ENCODE peak calls at places on chromosome 7, in five cellular contexts. S is fibroblast of mammary gland, M is tibial nerve, O is brain microvascular endothelial cell, Q is left ventricle myocardium inferior. U is an unnamed sample.

GRCh38 chr7:157139142-157140117 is 704 bp downstream of the UBE3C start:
- DNase-seq in O (peak), M (no peak), S (peak), Q (peak), U (peak)

GRCh38 chr7:151337346-151337745 is 4.3 kb upstream of the NUB1 start:
- DNase-seq in M (no peak), O (no peak), S (no peak), Q (no peak), U (no peak)

GRCh38 chr7:125118444-125118843 is 188.8 kb upstream of the POT1 start:
- DNase-seq in M (no peak), O (no peak), Q (no peak), S (peak), U (no peak)

GRCh38 chr7:927031-927671 is 27.3 kb downstream of the ADAP1 start:
- DNase-seq in Q (peak), S (no peak), O (no peak), M (peak), U (peak)

GRCh38 chr7:41916450-41916927 is 213.6 kb upstream of the INHBA start:
- DNase-seq in S (peak), O (peak), Q (no peak), M (no peak), U (no peak)

GRCh38 chr7:138402749-138403148 is 57.3 kb upstream of the TRIM24 start:
- DNase-seq in O (no peak), S (no peak), M (no peak), Q (no peak), U (no peak)

GRCh38 chr7:47576031-47576908 is 5.6 kb downstream of the TNS3 start:
- DNase-seq in O (no peak), Q (peak), S (peak), M (peak), U (no peak)

GRCh38 chr7:51316666-51317581 is at the start of gene COBL:
- DNase-seq in Q (peak), S (no peak), M (no peak), O (no peak), U (peak)

GRCh38 chr7:137020351-137020750 is 151.9 kb downstream of the CHRM2 start:
- DNase-seq in Q (no peak), M (no peak), O (peak), S (no peak), U (no peak)

GRCh38 chr7:14836571-14837189 is 65.9 kb downstream of the DGKB start:
- DNase-seq in Q (peak), S (peak), M (no peak), O (peak), U (peak)

GRCh38 chr7:157008206-157009169 is 2.0 kb downstream of the MNX1 start:
- DNase-seq in O (no peak), S (no peak), Q (no peak), M (no peak), U (no peak)

GRCh38 chr7:113561446-113561845 is 357.4 kb downstream of the PPP1R3A start:
- DNase-seq in M (no peak), S (peak), O (peak), Q (no peak), U (no peak)

GRCh38 chr7:130486114-130486962 is 5.5 kb upstream of the MEST start:
- DNase-seq in S (no peak), M (no peak), O (no peak), Q (peak), U (peak)

GRCh38 chr7:1068656-1069055 is 19.3 kb upstream of the GPER1 start:
- DNase-seq in S (no peak), O (no peak), M (no peak), Q (no peak), U (no peak)

GRCh38 chr7:158289761-158290523 is 297.7 kb downstream of the PTPRN2 start:
- DNase-seq in M (no peak), O (no peak), S (no peak), Q (no peak), U (no peak)

GRCh38 chr7:159065151-159065550 is 79.5 kb downstream of the VIPR2 start:
- DNase-seq in M (no peak), Q (peak), S (no peak), O (no peak), U (no peak)

GRCh38 chr7:88759216-88759955 is at the start of gene ZNF804B:
- DNase-seq in M (no peak), Q (peak), O (no peak), S (no peak), U (peak)

GRCh38 chr7:45681596-45682357 is 107.6 kb downstream of the ADCY1 start:
- DNase-seq in Q (no peak), S (no peak), O (no peak), M (no peak), U (no peak)

GRCh38 chr7:15397159-15397550 is 164.7 kb downstream of the AGMO start:
- DNase-seq in S (no peak), O (no peak), Q (no peak), M (no peak), U (no peak)

GRCh38 chr7:158443014-158443687 is 144.5 kb downstream of the PTPRN2 start:
- DNase-seq in O (no peak), Q (no peak), M (no peak), S (no peak), U (no peak)

GRCh38 chr7:4245866-4246470 is 436.1 kb upstream of the FOXK1 start:
- DNase-seq in M (no peak), Q (no peak), S (no peak), O (no peak), U (no peak)

GRCh38 chr7:28160551-28160991 is 20.0 kb downstream of the JAZF1 start:
- DNase-seq in S (no peak), O (peak), Q (no peak), M (no peak), U (no peak)

GRCh38 chr7:5598261-5598761 is 174.7 kb upstream of the TNRC18 start:
- DNase-seq in O (no peak), M (no peak), S (peak), Q (no peak), U (no peak)

GRCh38 chr7:116955340-116955739 is 2.0 kb downstream of the ST7 start:
- DNase-seq in M (no peak), S (no peak), O (no peak), Q (no peak), U (no peak)

GRCh38 chr7:116786791-116787443 is 75.5 kb upstream of the CAPZA2 start:
- DNase-seq in S (peak), M (no peak), Q (no peak), O (peak), U (no peak)

DNA sequence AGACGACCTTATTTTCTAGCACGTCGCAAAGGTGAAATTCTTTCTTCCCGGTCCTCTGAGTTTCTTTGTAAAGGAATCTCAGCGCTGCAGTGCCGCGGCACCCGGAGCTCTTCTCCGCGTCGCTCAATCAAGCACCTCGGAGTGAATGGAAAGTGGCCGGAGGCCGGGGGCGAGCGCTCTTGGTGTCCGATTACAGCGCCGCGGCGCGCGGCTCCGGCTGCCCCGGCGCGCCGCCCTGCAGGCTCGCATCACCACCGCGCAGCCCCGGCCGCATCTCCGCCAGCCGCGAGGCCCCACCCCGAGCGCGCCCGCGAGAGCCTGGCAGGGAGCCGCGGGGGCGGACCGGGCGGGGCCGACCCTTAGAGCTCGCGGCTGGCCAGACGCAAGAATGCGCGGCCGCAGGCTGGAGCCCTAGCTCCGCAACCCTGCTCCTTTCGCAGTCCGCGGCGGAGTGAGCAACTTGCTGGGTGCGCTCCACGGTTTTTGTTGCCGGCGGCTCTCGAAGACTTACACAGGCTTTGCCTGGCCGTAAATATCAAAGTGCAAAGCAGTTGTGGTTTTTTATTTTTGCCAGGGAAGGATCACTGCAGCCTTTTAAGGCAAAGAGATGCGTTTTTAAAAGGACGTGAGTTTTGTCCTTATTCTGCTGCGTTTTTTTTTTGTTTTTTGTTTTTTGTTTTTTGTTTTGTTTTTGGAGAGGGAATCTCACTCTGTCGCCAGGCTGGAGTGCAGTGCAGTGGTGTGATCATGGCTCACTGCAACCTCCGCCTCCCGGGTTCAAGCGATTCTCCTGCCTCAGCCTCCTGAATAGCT is at the start of gene SEMA3C:
- DNase-seq in O (peak), S (peak), M (peak), Q (peak), U (peak)
- H3K4me3 ChIP-seq in O (peak), S (peak), M (peak), Q (peak), U (peak)

GRCh38 chr7:69847921-69848612 is 249.8 kb downstream of the AUTS2 start:
- DNase-seq in Q (no peak), S (no peak), M (no peak), O (no peak), U (no peak)
- TF ChIP-seq CTCF in Q (no peak), S (no peak), M (no peak), O (no peak), U (no peak)

GRCh38 chr7:20172736-20173334 is 44.3 kb downstream of the MACC1 start:
- DNase-seq in Q (no peak), M (peak), O (peak), S (peak), U (peak)

GRCh38 chr7:20173828-20174227 is 43.4 kb downstream of the MACC1 start:
- DNase-seq in S (no peak), Q (no peak), M (no peak), O (no peak), U (no peak)

GRCh38 chr7:20176552-20177242 is 40.5 kb downstream of the MACC1 start:
- DNase-seq in O (no peak), M (no peak), Q (no peak), S (no peak), U (no peak)
- H3K4me3 ChIP-seq in O (no peak), M (no peak), Q (no peak), S (no peak), U (no peak)

GRCh38 chr7:11698273-11698930 is 133.6 kb downstream of the THSD7A start:
- DNase-seq in Q (no peak), S (no peak), M (no peak), O (no peak), U (no peak)
- TF ChIP-seq CTCF in Q (no peak), S (no peak), M (no peak), O (no peak), U (no peak)

GRCh38 chr7:12111461-12112405 is 99.4 kb upstream of the TMEM106B start:
- DNase-seq in Q (no peak), M (no peak), O (no peak), S (peak), U (peak)
- H3K4me3 ChIP-seq in Q (peak), M (peak), O (peak), S (no peak), U (peak)

GRCh38 chr7:155363852-155364600 is 66.3 kb downstream of the INSIG1 start:
- DNase-seq in Q (no peak), M (no peak), O (no peak), S (no peak), U (peak)
- TF ChIP-seq CTCF in Q (no peak), M (no peak), O (no peak), S (no peak), U (no peak)

DNA sequence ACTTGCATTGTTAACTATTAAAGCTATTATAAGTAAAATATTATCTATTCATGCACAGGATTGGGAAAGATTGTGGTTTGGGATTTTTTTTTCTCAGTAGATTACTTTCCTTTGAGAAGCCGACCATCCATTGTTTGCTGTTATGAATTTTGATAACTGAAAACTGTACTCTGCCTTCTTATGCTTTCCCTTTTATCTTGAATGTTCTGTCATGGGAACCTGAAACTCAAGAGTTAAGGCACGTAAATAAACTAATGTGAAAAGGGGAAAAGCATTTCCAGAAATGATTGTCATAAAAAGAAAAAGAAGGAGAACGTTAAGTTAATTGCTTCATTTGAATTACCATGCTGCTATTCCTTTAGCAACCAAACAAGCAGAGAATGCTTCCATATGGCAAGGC is 370.7 kb downstream of the AUTS2 start:
- DNase-seq in Q (no peak), M (no peak), O (no peak), S (no peak), U (no peak)
- H3K4me3 ChIP-seq in Q (peak), M (no peak), O (no peak), S (no peak), U (no peak)

GRCh38 chr7:101814081-101814995 is 3.1 kb upstream of the CUX1 start:
- DNase-seq in Q (peak), S (peak), M (peak), O (no peak), U (peak)

GRCh38 chr7:101817031-101817929 is at the start of gene CUX1:
- DNase-seq in S (no peak), M (no peak), O (no peak), Q (no peak), U (peak)

GRCh38 chr7:101816499-101817030 is 861 bp upstream of the CUX1 start:
- DNase-seq in Q (peak), S (peak), M (no peak), O (no peak), U (no peak)

GRCh38 chr7:101814996-101815825 is 2.2 kb upstream of the CUX1 start:
- DNase-seq in S (no peak), Q (peak), O (no peak), M (no peak), U (peak)

DNA sequence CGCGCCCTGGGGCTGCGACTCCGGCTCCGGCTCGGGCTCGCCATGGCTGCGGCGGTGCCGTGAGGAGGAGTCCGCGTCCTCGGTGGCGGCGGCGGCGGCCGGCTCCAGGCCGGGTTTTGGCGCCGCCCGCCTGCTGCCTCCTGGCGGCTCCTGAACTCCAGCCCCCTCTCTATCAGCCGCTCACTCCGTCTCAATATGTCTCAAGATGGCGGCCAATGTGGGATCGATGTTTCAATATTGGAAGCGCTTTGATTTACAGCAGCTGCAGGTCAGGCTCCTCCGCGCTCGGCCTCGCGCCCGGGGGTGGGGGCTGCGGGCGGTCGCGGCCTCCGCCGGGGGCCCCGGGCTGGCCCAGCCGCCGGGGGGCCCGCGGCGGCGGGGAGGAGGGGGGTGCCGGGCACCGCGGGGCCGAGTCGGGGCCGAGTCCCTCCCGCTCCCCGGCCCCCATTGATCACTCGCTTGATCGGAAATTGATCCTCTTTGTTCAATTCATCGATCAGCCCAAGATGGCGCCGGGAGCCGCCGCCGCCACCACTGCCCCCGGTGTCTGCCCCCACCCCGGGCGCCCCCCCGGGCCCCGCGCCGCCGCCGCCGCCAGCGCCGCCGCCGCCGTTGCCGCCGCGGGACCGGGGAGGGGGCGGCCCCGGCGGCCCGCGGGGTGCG is 1.5 kb upstream of the CUX1 start:
- DNase-seq in Q (peak), M (peak), O (peak), S (peak), U (peak)
- TF ChIP-seq CTCF in Q (peak), M (no peak), O (no peak), S (no peak), U (no peak)

GRCh38 chr7:69756235-69756634 is 158.0 kb downstream of the AUTS2 start:
- DNase-seq in S (no peak), O (no peak), M (no peak), Q (no peak), U (no peak)
- H3K4me3 ChIP-seq in S (no peak), O (no peak), M (no peak), Q (no peak), U (no peak)

U was measured in kidney.